ENCODE peak calls at places on chromosome 10, in nine cellular contexts. I, M, O, Q, P, L, J, G and Z are unnamed samples.

GRCh38 chr10:75233444-75234016 is 2.2 kb downstream of the COMTD1 start:
- DNase-seq in Q (no peak), J (no peak), P (no peak), G (no peak), L (no peak), O (no peak), M (no peak), I (peak; percentile 50), Z (no peak)

GRCh38 chr10:3516626-3517255 is 268.3 kb downstream of the KLF6 start:
- DNase-seq in M (no peak), G (no peak), Q (no peak), O (no peak), L (no peak), P (no peak), J (no peak), I (no peak), Z (no peak)

GRCh38 chr10:61438141-61438984 is 14.8 kb downstream of the TMEM26 start:
- DNase-seq in M (no peak), I (no peak), L (no peak), J (no peak), P (peak; percentile 65), G (no peak), O (no peak), Q (no peak), Z (no peak)

GRCh38 chr10:128221128-128221527 is 94.9 kb upstream of the MKI67 start:
- DNase-seq in M (no peak), O (no peak), L (no peak), Q (no peak), P (no peak), G (no peak), I (no peak), J (no peak), Z (no peak)

GRCh38 chr10:93438796-93439253 is 43.3 kb downstream of the MYOF start:
- DNase-seq in M (peak; percentile 47), L (peak; percentile 70), I (peak; percentile 77), Q (peak; percentile 81), J (no peak), O (no peak), P (no peak), G (peak; percentile 76), Z (no peak)

GRCh38 chr10:73183882-73184281 is 16.0 kb downstream of the FAM149B1 start:
- DNase-seq in Q (no peak), O (no peak), M (no peak), J (no peak), G (no peak), L (no peak), P (no peak), I (no peak), Z (no peak)

GRCh38 chr10:94299417-94299816 is 63.3 kb downstream of the NOC3L start:
- DNase-seq in I (no peak), G (no peak), P (peak; percentile 77), J (no peak), Q (no peak), L (no peak), M (no peak), O (no peak), Z (no peak)

GRCh38 chr10:128263891-128264688 is 137.9 kb upstream of the MKI67 start:
- DNase-seq in O (peak; percentile 46), Q (peak; percentile 72), I (peak; percentile 40), J (no peak), G (peak; percentile 78), L (peak; percentile 82), M (peak; percentile 34), P (peak; percentile 50), Z (peak; percentile 43)

GRCh38 chr10:76675951-76676587 is 961.5 kb downstream of the KCNMA1 start:
- DNase-seq in O (peak; percentile 54), L (peak; percentile 28), J (peak; percentile 49), I (no peak), M (peak; percentile 66), G (no peak), P (peak; percentile 65), Q (no peak), Z (no peak)

GRCh38 chr10:115975506-115975905 is 297.5 kb downstream of the GFRA1 start:
- DNase-seq in Q (no peak), I (no peak), J (no peak), L (no peak), O (no peak), P (no peak), G (no peak), M (no peak), Z (no peak)

GRCh38 chr10:54441286-54441685 is 359.7 kb downstream of the PCDH15 start:
- DNase-seq in G (no peak), O (no peak), M (no peak), P (no peak), I (no peak), J (no peak), L (peak; percentile 19), Q (no peak), Z (no peak)

GRCh38 chr10:42519079-42519478 is 119.3 kb downstream of the ZNF33B start:
- DNase-seq in P (no peak), L (no peak), Q (no peak), M (no peak), I (no peak), J (no peak), O (no peak), G (no peak), Z (no peak)
- H3K9me3 ChIP-seq in P (no peaks in the 10 kb centered on the region), L (peaks cover 67% of the 10 kb centered on the region), Q (no peaks in the 10 kb centered on the region), M (peaks cover 2% of the 10 kb centered on the region), I (no peaks in the 10 kb centered on the region), J (peaks cover 100% of the 10 kb centered on the region), O (peaks cover 92% of the 10 kb centered on the region), G (peaks cover 85% of the 10 kb centered on the region), Z (peaks cover 100% of the 10 kb centered on the region)

GRCh38 chr10:83968052-83968451 is 171.3 kb upstream of the GHITM start:
- DNase-seq in J (no peak), G (no peak), P (no peak), M (no peak), O (no peak), Q (no peak), L (no peak), I (no peak), Z (no peak)
- TF ChIP-seq CTCF in J (no peak), G (no peak), P (no peak), M (no peak), O (no peak), Q (no peak), L (no peak), I (no peak), Z (no peak)

GRCh38 chr10:99785646-99786045 is 3.2 kb downstream of the ABCC2 start:
- DNase-seq in G (no peak), O (no peak), L (no peak), M (no peak), P (no peak), I (no peak), J (no peak), Q (no peak), Z (no peak)
- H3K4me1 ChIP-seq in G (no peaks in the 10 kb centered on the region), O (peaks cover 8% of the 10 kb centered on the region), L (peaks cover 16% of the 10 kb centered on the region), M (peaks cover 4% of the 10 kb centered on the region), P (peaks cover 16% of the 10 kb centered on the region), I (no peaks in the 10 kb centered on the region), J (peaks cover 26% of the 10 kb centered on the region), Q (no peaks in the 10 kb centered on the region), Z (no peaks in the 10 kb centered on the region)

DNA sequence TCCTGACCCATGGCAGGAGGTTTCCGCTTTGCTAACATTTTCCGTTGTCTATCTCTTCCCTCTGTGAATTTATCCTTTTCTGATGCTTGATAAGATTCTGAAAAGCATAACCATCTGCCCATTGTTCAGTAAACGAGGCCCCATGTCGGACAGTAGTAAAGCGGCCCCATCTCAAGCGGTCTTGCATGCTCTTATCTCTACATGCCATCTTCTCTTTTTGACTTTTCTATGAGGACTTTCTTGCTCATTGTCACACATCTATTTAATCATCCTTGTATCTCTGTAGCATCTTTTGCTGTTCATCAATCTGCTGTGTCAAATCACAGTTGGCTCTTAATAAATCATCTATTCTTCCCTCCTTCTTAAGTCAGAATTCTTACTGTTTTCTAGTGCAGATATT is 37.6 kb downstream of the ZNF248 start:
- DNase-seq in P (no peak), J (no peak), O (no peak), M (no peak), L (no peak), G (no peak), Q (no peak), I (no peak), Z (no peak)
- H3K9me3 ChIP-seq in P (no peaks in the 10 kb centered on the region), J (peaks cover 62% of the 10 kb centered on the region), O (peaks cover 11% of the 10 kb centered on the region), M (no peaks in the 10 kb centered on the region), L (no peaks in the 10 kb centered on the region), G (peaks cover 21% of the 10 kb centered on the region), Q (no peaks in the 10 kb centered on the region), I (no peaks in the 10 kb centered on the region), Z (no peaks in the 10 kb centered on the region)

GRCh38 chr10:77906863-77907861 is 19.4 kb downstream of the DLG5 start:
- DNase-seq in L (no peak), Q (no peak), J (no peak), P (no peak), I (no peak), O (no peak), M (no peak), G (no peak), Z (no peak)

GRCh38 chr10:77909755-77910375 is 16.7 kb downstream of the DLG5 start:
- DNase-seq in I (peak; percentile 48), Q (peak; percentile 66), M (no peak), L (peak; percentile 83), G (no peak), J (no peak), P (peak; percentile 70), O (no peak), Z (no peak)

GRCh38 chr10:77909021-77909754 is 17.4 kb downstream of the DLG5 start:
- DNase-seq in G (no peak), M (no peak), O (no peak), J (no peak), Q (no peak), I (no peak), L (no peak), P (peak; percentile 26), Z (no peak)

GRCh38 chr10:77910524-77911145 is 15.9 kb downstream of the DLG5 start:
- DNase-seq in L (no peak), Q (no peak), M (no peak), O (no peak), I (no peak), G (no peak), P (no peak), J (no peak), Z (no peak)

DNA sequence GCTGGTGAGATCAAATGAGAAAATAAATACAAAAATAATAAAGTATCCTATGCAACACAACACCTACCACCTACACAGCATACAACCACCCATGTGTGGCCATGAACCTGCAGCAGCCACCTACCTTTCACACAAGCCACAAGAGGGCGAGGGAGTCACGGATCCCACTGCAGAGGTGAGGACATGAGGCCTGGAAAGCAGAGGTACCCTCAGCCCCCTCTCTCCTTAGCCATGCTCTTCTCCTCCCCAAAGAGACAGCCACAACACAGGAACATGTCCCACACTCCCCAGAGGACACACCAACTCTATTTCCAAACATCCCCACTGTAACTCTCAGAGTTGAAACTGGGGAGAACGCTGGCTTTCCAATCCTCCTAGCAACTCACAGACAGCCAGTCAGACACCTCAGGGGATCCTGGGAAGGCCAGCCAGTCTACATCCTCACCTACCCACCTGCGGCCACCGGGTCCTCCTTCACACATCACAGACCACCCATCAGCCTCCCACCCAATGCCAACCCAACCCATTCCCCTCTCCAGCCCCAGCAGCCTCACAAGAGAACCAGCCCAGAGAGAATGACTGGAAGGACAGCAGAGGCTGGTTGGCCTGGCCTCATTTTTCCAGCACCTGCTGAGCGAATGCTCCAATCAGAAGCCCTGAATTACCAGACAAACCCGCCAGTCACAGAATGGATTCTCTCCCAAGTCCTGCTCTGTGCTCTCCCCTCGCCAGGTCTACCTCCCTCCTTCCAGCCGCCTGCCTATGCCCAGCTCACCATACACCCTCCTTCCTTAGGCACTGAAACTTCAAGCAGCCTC is 18.4 kb downstream of the DLG5 start:
- DNase-seq in M (no peak), Q (no peak), L (no peak), P (no peak), O (no peak), J (no peak), G (no peak), I (no peak), Z (no peak)
- TF ChIP-seq CTCF in M (peak; percentile 6), Q (no peak), L (peak; percentile 18), P (no peak), O (peak; percentile 30), J (no peak), G (no peak), I (no peak), Z (no peak)

GRCh38 chr10:127027786-127028185 is 122.6 kb downstream of the DOCK1 start:
- DNase-seq in I (no peak), M (no peak), P (no peak), J (no peak), G (no peak), O (no peak), Q (no peak), L (no peak), Z (peak; percentile 28)
- H3K4me1 ChIP-seq in I (no peaks in the 10 kb centered on the region), M (no peaks in the 10 kb centered on the region), P (peaks cover 3% of the 10 kb centered on the region), J (no peaks in the 10 kb centered on the region), G (no peaks in the 10 kb centered on the region), O (no peaks in the 10 kb centered on the region), Q (no peaks in the 10 kb centered on the region), L (no peaks in the 10 kb centered on the region), Z (no peaks in the 10 kb centered on the region)